ENCODE peak calls at places on chromosomes 3 and 15, in four cellular contexts. One of them, this sample, is unnamed.

GRCh38 chr15:31887246-31887645 is 143.1 kb upstream of the CHRNA7 start:
- DNase-seq in IMR-90: no peak
- DNase-seq in GM12878: no peak
- DNase-seq in K562: no peak
- DNase-seq in this sample: no peak

GRCh38 chr15:80844011-80844732 is 65.0 kb downstream of the CEMIP start:
- DNase-seq in GM12878: no peak
- DNase-seq in IMR-90: peak
- DNase-seq in K562: no peak
- DNase-seq in this sample: peak

GRCh38 chr3:12370758-12371157 is 81.9 kb downstream of the PPARG start:
- DNase-seq in K562: no peak
- DNase-seq in IMR-90: peak
- DNase-seq in GM12878: no peak
- DNase-seq in this sample: peak

GRCh38 chr3:63067999-63068645 is 192.9 kb upstream of the CADPS start:
- DNase-seq in K562: peak
- DNase-seq in IMR-90: peak
- DNase-seq in GM12878: no peak
- DNase-seq in this sample: no peak

GRCh38 chr15:78382114-78382886 is 42.1 kb downstream of the CRABP1 start:
- DNase-seq in GM12878: no peak
- DNase-seq in K562: no peak
- DNase-seq in IMR-90: no peak
- DNase-seq in this sample: no peak

GRCh38 chr15:70526221-70526973 is 237.0 kb downstream of the UACA start:
- DNase-seq in IMR-90: peak
- DNase-seq in K562: no peak
- DNase-seq in GM12878: no peak
- DNase-seq in this sample: peak

GRCh38 chr3:158802399-158803023 is 657 bp downstream of the MFSD1 start:
- DNase-seq in GM12878: no peak
- DNase-seq in IMR-90: peak
- DNase-seq in K562: no peak
- DNase-seq in this sample: no peak

GRCh38 chr15:67941643-67942315 is 101.9 kb upstream of the RNU6-1 start:
- DNase-seq in GM12878: no peak
- DNase-seq in IMR-90: peak
- DNase-seq in K562: no peak
- DNase-seq in this sample: no peak

GRCh38 chr3:7562892-7563291 is 702.0 kb downstream of the GRM7 start:
- DNase-seq in K562: no peak
- DNase-seq in GM12878: no peak
- DNase-seq in IMR-90: no peak
- DNase-seq in this sample: no peak

GRCh38 chr3:82354181-82354696 is 592.8 kb upstream of the GBE1 start:
- DNase-seq in IMR-90: no peak
- DNase-seq in K562: no peak
- DNase-seq in GM12878: no peak
- DNase-seq in this sample: no peak

DNA sequence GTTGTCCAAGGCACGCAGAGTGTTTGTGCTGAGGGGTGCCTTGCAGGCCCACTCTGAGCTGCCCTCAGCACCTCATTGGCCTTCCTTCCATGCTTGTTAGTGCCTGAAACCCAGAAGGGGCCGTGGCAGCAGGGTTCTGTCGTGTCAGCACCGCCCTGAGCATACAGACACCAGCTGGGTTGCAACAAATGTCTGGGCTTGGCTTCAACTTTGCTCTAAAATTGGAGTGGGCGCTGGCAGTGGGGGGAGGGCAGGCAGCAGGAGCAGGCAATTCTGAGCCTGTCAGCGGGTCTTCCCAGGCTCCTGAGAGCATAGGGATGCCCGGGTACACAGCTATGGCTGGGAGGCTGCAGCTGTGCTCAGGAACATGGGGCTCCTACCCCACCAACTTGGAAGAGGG is 464.3 kb downstream of the EPHA3 start:
- DNase-seq in IMR-90: no peak
- DNase-seq in GM12878: no peak
- DNase-seq in K562: no peak
- DNase-seq in this sample: no peak
- TF ChIP-seq RFX5 in IMR-90: no peak
- TF ChIP-seq RFX5 in GM12878: no peak
- TF ChIP-seq RFX5 in K562: no peak
- TF ChIP-seq RFX5 in this sample: no peak

GRCh38 chr3:40864915-40865314 is 334.4 kb upstream of the CTNNB1 start:
- DNase-seq in K562: no peak
- DNase-seq in IMR-90: no peak
- DNase-seq in GM12878: no peak
- DNase-seq in this sample: no peak
- TF ChIP-seq ELK1 in K562: no peak
- TF ChIP-seq ELK1 in IMR-90: no peak
- TF ChIP-seq ELK1 in GM12878: no peak
- TF ChIP-seq ELK1 in this sample: no peak

GRCh38 chr3:120048355-120048754 is 45.9 kb downstream of the GSK3B start:
- DNase-seq in GM12878: no peak
- DNase-seq in IMR-90: peak
- DNase-seq in K562: no peak
- DNase-seq in this sample: no peak
- TF ChIP-seq RFX5 in GM12878: no peak
- TF ChIP-seq RFX5 in IMR-90: no peak
- TF ChIP-seq RFX5 in K562: no peak
- TF ChIP-seq RFX5 in this sample: no peak

GRCh38 chr3:40116478-40117162 is 192.9 kb upstream of the EIF1B start:
- DNase-seq in IMR-90: peak
- DNase-seq in GM12878: no peak
- DNase-seq in K562: no peak
- DNase-seq in this sample: no peak

GRCh38 chr3:40118031-40118610 is 191.4 kb upstream of the EIF1B start:
- DNase-seq in IMR-90: no peak
- DNase-seq in K562: no peak
- DNase-seq in GM12878: no peak
- DNase-seq in this sample: no peak

GRCh38 chr3:40120067-40120692 is 189.3 kb upstream of the EIF1B start:
- DNase-seq in IMR-90: no peak
- DNase-seq in K562: no peak
- DNase-seq in GM12878: no peak
- DNase-seq in this sample: no peak

GRCh38 chr3:40124918-40125317 is 184.6 kb upstream of the EIF1B start:
- DNase-seq in IMR-90: no peak
- DNase-seq in GM12878: no peak
- DNase-seq in K562: no peak
- DNase-seq in this sample: no peak

GRCh38 chr3:40120816-40121215 is 188.7 kb upstream of the EIF1B start:
- DNase-seq in GM12878: no peak
- DNase-seq in IMR-90: no peak
- DNase-seq in K562: no peak
- DNase-seq in this sample: no peak
- TF ChIP-seq ELK1 in GM12878: no peak
- TF ChIP-seq ELK1 in IMR-90: no peak
- TF ChIP-seq ELK1 in K562: no peak
- TF ChIP-seq ELK1 in this sample: no peak

DNA sequence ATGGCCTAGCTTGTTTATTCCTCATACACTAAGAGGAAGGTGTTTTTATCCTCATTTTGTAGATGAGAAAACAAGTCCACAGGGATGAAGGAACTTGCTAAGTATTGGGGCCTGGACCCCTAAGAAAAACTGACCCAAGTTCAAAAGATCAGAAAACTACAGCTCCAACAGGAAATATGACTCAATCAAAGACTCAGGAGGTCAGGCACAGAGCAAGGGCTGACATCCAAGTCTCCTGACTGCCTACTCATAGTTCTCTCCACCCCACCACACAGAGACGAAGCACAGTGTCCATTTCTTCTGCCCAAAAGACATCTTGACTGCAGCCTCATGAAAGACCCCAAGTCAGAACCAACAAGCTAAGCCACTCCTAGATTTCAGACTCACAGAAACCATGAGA is 26.9 kb upstream of the TPM1 start:
- DNase-seq in GM12878: no peak
- DNase-seq in IMR-90: peak
- DNase-seq in K562: no peak
- DNase-seq in this sample: peak
- TF ChIP-seq RFX5 in GM12878: no peak
- TF ChIP-seq RFX5 in IMR-90: no peak
- TF ChIP-seq RFX5 in K562: no peak
- TF ChIP-seq RFX5 in this sample: no peak

GRCh38 chr15:40894689-40895308 is 549 bp downstream of the VPS18 start:
- DNase-seq in K562: peak
- DNase-seq in GM12878: no peak
- DNase-seq in IMR-90: peak
- DNase-seq in this sample: peak
- TF ChIP-seq ELK1 in K562: no peak
- TF ChIP-seq ELK1 in GM12878: no peak
- TF ChIP-seq ELK1 in IMR-90: no peak
- TF ChIP-seq ELK1 in this sample: no peak

GRCh38 chr3:113065336-113065735 is 74.6 kb downstream of the GTPBP8 start:
- DNase-seq in IMR-90: no peak
- DNase-seq in K562: no peak
- DNase-seq in GM12878: no peak
- DNase-seq in this sample: no peak

DNA sequence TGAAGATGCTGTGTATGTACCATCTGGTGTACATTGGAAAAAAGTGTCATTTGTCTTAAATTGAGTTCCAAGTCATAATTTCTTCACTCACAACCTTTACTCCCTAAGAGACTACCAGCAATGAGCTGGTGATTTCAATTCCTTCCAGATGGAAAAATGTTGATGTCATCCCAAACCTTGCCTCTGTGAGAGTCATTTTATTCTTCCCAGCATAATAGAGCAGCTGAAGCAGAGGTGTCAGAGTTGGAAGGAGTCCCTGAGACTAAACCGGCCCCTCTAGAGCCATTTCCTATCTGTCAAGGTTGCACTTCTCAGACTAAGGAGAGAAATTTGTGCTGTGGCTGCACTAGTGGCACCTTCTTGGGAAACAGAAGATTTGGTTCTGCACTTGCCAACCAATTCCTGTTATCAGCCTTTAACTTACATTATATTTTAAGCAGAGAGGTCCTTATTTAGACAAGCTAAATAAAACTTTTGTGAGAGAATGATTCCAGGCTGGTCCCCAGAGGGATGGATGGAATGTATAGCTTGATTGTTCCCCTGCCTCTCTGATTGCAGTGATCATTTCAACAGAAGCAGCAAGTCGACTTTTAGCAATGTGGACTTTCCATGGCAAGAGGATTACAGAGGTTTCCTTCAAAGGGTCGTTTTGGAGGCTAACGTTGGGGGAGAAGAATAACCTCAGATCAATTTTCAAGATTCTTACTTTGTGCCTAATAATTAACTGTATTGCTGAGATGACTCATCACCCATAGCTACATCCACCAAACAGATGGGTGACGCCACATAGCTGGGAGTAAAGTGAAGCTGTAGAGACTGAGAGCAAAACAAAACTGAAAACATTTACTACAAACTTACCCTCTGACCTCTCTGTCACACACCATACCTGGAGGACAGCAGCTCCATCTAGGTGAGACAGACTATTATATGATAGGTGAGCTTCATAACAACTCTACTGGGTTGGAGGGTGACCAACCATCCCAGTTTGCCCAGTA is 79.7 kb downstream of the GTPBP8 start:
- DNase-seq in IMR-90: peak
- DNase-seq in K562: no peak
- DNase-seq in GM12878: no peak
- DNase-seq in this sample: peak
- TF ChIP-seq RFX5 in IMR-90: no peak
- TF ChIP-seq RFX5 in K562: no peak
- TF ChIP-seq RFX5 in GM12878: no peak
- TF ChIP-seq RFX5 in this sample: no peak

DNA sequence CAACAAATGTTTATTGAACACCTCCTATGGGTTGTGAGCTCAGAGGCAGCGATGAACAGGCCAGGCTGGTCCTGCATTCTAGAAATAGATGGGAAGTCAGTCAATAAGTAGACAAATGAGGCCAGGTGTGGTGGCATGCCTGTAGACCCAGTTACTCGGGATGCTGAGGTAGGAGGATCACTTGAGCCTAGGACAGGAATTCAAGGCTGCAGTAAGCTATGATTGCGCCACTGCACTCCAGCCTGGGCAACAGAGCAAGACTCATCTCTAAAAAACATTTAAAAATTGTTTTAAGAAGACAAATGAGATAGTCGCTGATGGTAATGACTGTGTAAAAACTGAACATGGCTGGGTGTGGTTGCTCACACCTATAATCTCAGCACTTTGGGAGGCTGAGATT is 4.4 kb upstream of the RHO start:
- DNase-seq in K562: no peak
- DNase-seq in IMR-90: no peak
- DNase-seq in GM12878: no peak
- DNase-seq in this sample: no peak
- TF ChIP-seq ELK1 in K562: no peak
- TF ChIP-seq ELK1 in IMR-90: no peak
- TF ChIP-seq ELK1 in GM12878: no peak
- TF ChIP-seq ELK1 in this sample: no peak

DNA sequence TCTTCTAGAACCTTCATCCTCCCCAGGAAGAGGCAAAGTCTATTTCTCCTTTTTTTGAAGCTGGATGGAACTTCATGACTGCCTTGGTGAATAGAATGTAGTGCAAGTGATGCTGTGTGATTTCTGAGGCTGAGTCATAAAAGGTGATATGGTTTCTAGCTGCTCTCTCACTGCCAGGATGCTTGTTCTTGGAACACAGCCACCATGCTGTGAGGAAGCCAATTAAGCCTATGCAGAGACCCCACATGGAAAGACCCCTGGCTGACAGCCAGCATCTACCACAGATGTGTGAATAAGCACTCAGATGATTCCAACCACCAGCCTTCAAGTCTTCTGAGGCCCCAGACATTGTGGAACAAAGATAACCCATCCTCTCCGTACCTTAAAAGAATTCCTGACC is 57.0 kb downstream of the ISL2 start:
- DNase-seq in GM12878: no peak
- DNase-seq in K562: no peak
- DNase-seq in IMR-90: peak
- DNase-seq in this sample: no peak
- TF ChIP-seq RFX5 in GM12878: no peak
- TF ChIP-seq RFX5 in K562: no peak
- TF ChIP-seq RFX5 in IMR-90: no peak
- TF ChIP-seq RFX5 in this sample: no peak

GRCh38 chr3:64290864-64291263 is 65.6 kb upstream of the PRICKLE2 start:
- DNase-seq in IMR-90: no peak
- DNase-seq in K562: no peak
- DNase-seq in GM12878: no peak
- DNase-seq in this sample: no peak

GRCh38 chr3:64291956-64292355 is 66.7 kb upstream of the PRICKLE2 start:
- DNase-seq in GM12878: no peak
- DNase-seq in IMR-90: peak
- DNase-seq in K562: no peak
- DNase-seq in this sample: no peak

GRCh38 chr3:64290161-64290560 is 64.9 kb upstream of the PRICKLE2 start:
- DNase-seq in IMR-90: no peak
- DNase-seq in K562: no peak
- DNase-seq in GM12878: no peak
- DNase-seq in this sample: no peak

GRCh38 chr3:64289622-64290021 is 64.4 kb upstream of the PRICKLE2 start:
- DNase-seq in K562: no peak
- DNase-seq in IMR-90: no peak
- DNase-seq in GM12878: no peak
- DNase-seq in this sample: no peak

GRCh38 chr3:64291345-64291744 is 66.1 kb upstream of the PRICKLE2 start:
- DNase-seq in IMR-90: peak
- DNase-seq in GM12878: no peak
- DNase-seq in K562: no peak
- DNase-seq in this sample: peak
- TF ChIP-seq ELK1 in IMR-90: no peak
- TF ChIP-seq ELK1 in GM12878: no peak
- TF ChIP-seq ELK1 in K562: no peak
- TF ChIP-seq ELK1 in this sample: no peak